ENCODE peak calls at places on chromosomes 5 and 9, in eight cellular contexts. I, K, H, D, Z, G, P and X are unnamed samples.

GRCh38 chr5:7754997-7755596 is 95.8 kb downstream of the CFAP90 start:
- DNase-seq in I (peak; percentile 70), K (peak; percentile 31), H (peak; percentile 74), D (peak; percentile 58), Z (peak; percentile 55), G (peak; percentile 80), P (peak; percentile 66), X (no peak)

GRCh38 chr9:136107155-136107952 is 11.3 kb downstream of the TMEM250 start:
- DNase-seq in I (peak; percentile 73), K (no peak), H (no peak), D (no peak), Z (no peak), G (no peak), P (no peak), X (no peak)

GRCh38 chr5:139474815-139475791 is 4.3 kb downstream of the SMIM33 start:
- DNase-seq in I (no peak), K (peak; percentile 40), H (no peak), D (no peak), Z (peak; percentile 50), G (no peak), P (no peak), X (no peak)

GRCh38 chr5:1502046-1502736 is 21.6 kb downstream of the LPCAT1 start:
- DNase-seq in I (peak; percentile 86), K (no peak), H (no peak), D (no peak), Z (peak; percentile 27), G (no peak), P (peak; percentile 80), X (peak; percentile 36)

GRCh38 chr9:113668057-113668456 is 204.5 kb downstream of the RGS3 start:
- DNase-seq in I (no peak), K (no peak), H (no peak), D (no peak), Z (no peak), G (no peak), P (no peak), X (no peak)

GRCh38 chr9:34546834-34547827 is 24.3 kb upstream of the ENHO start:
- DNase-seq in I (no peak), K (peak; percentile 52), H (peak; percentile 70), D (peak; percentile 61), Z (peak; percentile 76), G (peak; percentile 81), P (no peak), X (peak; percentile 64)

GRCh38 chr5:10896016-10896415 is 135.0 kb upstream of the DAP start:
- DNase-seq in I (no peak), K (no peak), H (no peak), D (no peak), Z (peak; percentile 40), G (peak; percentile 4), P (no peak), X (no peak)

GRCh38 chr9:86098793-86099694 is at the start of gene GOLM1:
- DNase-seq in I (peak; percentile 77), K (peak; percentile 45), H (peak; percentile 66), D (peak; percentile 36), Z (peak; percentile 70), G (peak; percentile 87), P (peak; percentile 61), X (peak; percentile 16)

GRCh38 chr5:146962801-146963355 is 84.3 kb upstream of the PPP2R2B start:
- DNase-seq in I (no peak), K (no peak), H (no peak), D (no peak), Z (peak; percentile 67), G (no peak), P (no peak), X (no peak)

GRCh38 chr5:78621269-78621871 is 27.2 kb downstream of the LHFPL2 start:
- DNase-seq in I (no peak), K (no peak), H (no peak), D (no peak), Z (peak; percentile 29), G (no peak), P (no peak), X (no peak)

GRCh38 chr5:6632324-6632930 is 417 bp downstream of the NSUN2 start:
- DNase-seq in I (no peak), K (no peak), H (no peak), D (peak; percentile 39), Z (peak; percentile 52), G (no peak), P (no peak), X (peak; percentile 12)

GRCh38 chr5:176790921-176791320 is 19.4 kb upstream of the UNC5A start:
- DNase-seq in I (no peak), K (no peak), H (no peak), D (no peak), Z (no peak), G (no peak), P (no peak), X (no peak)

GRCh38 chr9:131180454-131180853 is 55.1 kb downstream of the NUP214 start:
- DNase-seq in I (no peak), K (no peak), H (no peak), D (no peak), Z (no peak), G (no peak), P (no peak), X (no peak)

GRCh38 chr9:133516961-133517350 is 7.8 kb downstream of the MYMK start:
- DNase-seq in I (no peak), K (no peak), H (no peak), D (no peak), Z (no peak), G (no peak), P (no peak), X (no peak)

GRCh38 chr5:15501057-15501791 is 1.2 kb downstream of the FBXL7 start:
- DNase-seq in I (no peak), K (peak; percentile 53), H (no peak), D (no peak), Z (peak; percentile 39), G (peak; percentile 80), P (no peak), X (peak; percentile 30)
- TF ChIP-seq CTCF in I (no peak), K (peak; percentile 20), H (no peak), D (no peak), Z (peak; percentile 11), G (peak; percentile 24), P (no peak), X (peak; percentile 17)

DNA sequence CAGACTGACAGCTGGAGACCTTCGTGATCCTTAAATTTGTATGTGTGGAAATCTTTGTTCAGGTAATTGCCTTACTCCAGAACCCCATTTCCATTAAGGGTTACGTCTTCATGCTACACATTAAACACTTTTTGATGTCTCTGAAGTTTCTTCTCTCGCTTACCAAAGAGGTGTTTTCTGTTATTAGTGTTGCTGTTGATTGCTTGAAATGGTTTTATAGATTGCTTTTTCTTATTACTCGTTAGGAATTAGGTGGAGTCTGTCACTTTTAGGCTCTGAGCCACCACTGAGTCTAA is 62.3 kb upstream of the PPARGC1B start:
- DNase-seq in I (peak; percentile 30), K (no peak), H (no peak), D (no peak), Z (no peak), G (no peak), P (no peak), X (no peak)
- TF ChIP-seq CTCF in I (no peak), K (no peak), H (peak; percentile 4), D (no peak), Z (no peak), G (no peak), P (no peak), X (no peak)

GRCh38 chr5:93092349-93093105 is 488.5 kb downstream of the NR2F1-AS1 start:
- DNase-seq in I (no peak), K (no peak), H (no peak), D (no peak), Z (peak; percentile 27), G (no peak), P (no peak), X (no peak)
- TF ChIP-seq CTCF in I (no peak), K (peak; percentile 33), H (no peak), D (no peak), Z (no peak), G (peak; percentile 52), P (peak; percentile 10), X (peak; percentile 21)

GRCh38 chr5:29697786-29698414 is 1495.6 kb upstream of the CDH6 start:
- DNase-seq in I (no peak), K (no peak), H (no peak), D (no peak), Z (peak; percentile 5), G (peak; percentile 64), P (no peak), X (no peak)
- TF ChIP-seq CTCF in I (no peak), K (no peak), H (no peak), D (peak; percentile 59), Z (no peak), G (no peak), P (peak; percentile 35), X (no peak)

GRCh38 chr9:88387733-88388202 is 476 bp upstream of the SPIN1 start:
- DNase-seq in I (no peak), K (peak; percentile 57), H (no peak), D (peak; percentile 55), Z (peak; percentile 70), G (peak; percentile 58), P (peak; percentile 67), X (peak; percentile 52)

GRCh38 chr9:88387035-88387732 is 1.1 kb upstream of the SPIN1 start:
- DNase-seq in I (peak; percentile 22), K (peak; percentile 26), H (peak; percentile 15), D (peak; percentile 55), Z (peak; percentile 62), G (peak; percentile 38), P (peak; percentile 88), X (peak; percentile 15)

GRCh38 chr9:88388886-88389617 is 808 bp downstream of the SPIN1 start:
- DNase-seq in I (peak; percentile 74), K (peak; percentile 64), H (peak; percentile 27), D (peak; percentile 71), Z (peak; percentile 63), G (peak; percentile 90), P (peak; percentile 67), X (no peak)

GRCh38 chr9:88390371-88390990 is 2.2 kb downstream of the SPIN1 start:
- DNase-seq in I (no peak), K (no peak), H (no peak), D (no peak), Z (no peak), G (no peak), P (no peak), X (no peak)

GRCh38 chr9:88388203-88388885 is at the start of gene SPIN1:
- DNase-seq in I (peak; percentile 85), K (peak; percentile 87), H (peak; percentile 86), D (peak; percentile 75), Z (peak; percentile 81), G (peak; percentile 90), P (peak; percentile 86), X (peak; percentile 79)
- TF ChIP-seq CTCF in I (no peak), K (peak; percentile 58), H (no peak), D (no peak), Z (peak; percentile 13), G (no peak), P (peak; percentile 90), X (no peak)

GRCh38 chr5:173327948-173328895 is at the start of gene STC2:
- DNase-seq in I (peak; percentile 69), K (no peak), H (peak; percentile 97), D (peak; percentile 99), Z (peak; percentile 91), G (peak; percentile 98), P (no peak), X (peak; percentile 81)
- TF ChIP-seq CTCF in I (no peak), K (no peak), H (no peak), D (peak; percentile 8), Z (no peak), G (no peak), P (no peak), X (no peak)